ENCODE peak calls at places on chromosomes 1 and 21, in five cellular contexts. K is CD8-positive, alpha-beta T cell; W is hepatocyte; S is IMR-90; G is tibial nerve. M is an unnamed sample. For H3K27me3, the result is how much of the 10 kb centered on the place peaks cover.

GRCh38 chr1:52127181-52128175 is 14.4 kb upstream of the ZFYVE9 start:
- DNase-seq in S (peak), G (no peak), K (no peak), W (peak), M (no peak)

GRCh38 chr1:66537718-66538117 is 3.8 kb downstream of the SGIP1 start:
- DNase-seq in W (no peak), G (no peak), K (no peak), S (no peak), M (no peak)

GRCh38 chr1:225746361-225747179 is 31.1 kb upstream of the SRP9 start:
- DNase-seq in W (peak), S (peak), K (no peak), G (no peak), M (no peak)

GRCh38 chr1:201019321-201019977 is 4.1 kb downstream of the KIF21B start:
- DNase-seq in G (no peak), S (no peak), K (peak), W (peak), M (peak)

GRCh38 chr1:114032271-114033218 is 53.3 kb downstream of the OLFML3 start:
- DNase-seq in K (no peak), G (no peak), S (peak), W (peak), M (no peak)

GRCh38 chr1:71660417-71660816 is 579.6 kb upstream of the ZRANB2 start:
- DNase-seq in G (no peak), W (no peak), K (no peak), S (peak), M (no peak)

GRCh38 chr1:86915737-86916235 is 1.4 kb downstream of the HS2ST1 start:
- DNase-seq in G (no peak), K (no peak), S (no peak), W (peak), M (no peak)

GRCh38 chr1:80158771-80159170 is 1152.2 kb upstream of the ADGRL4 start:
- DNase-seq in W (no peak), G (no peak), K (no peak), S (no peak), M (no peak)

GRCh38 chr21:26888931-26889330 is 43.7 kb upstream of the ADAMTS1 start:
- DNase-seq in W (no peak), S (no peak), G (no peak), K (no peak), M (no peak)

GRCh38 chr1:166730299-166730888 is 108.9 kb upstream of the POGK start:
- DNase-seq in K (no peak), S (no peak), W (no peak), G (no peak), M (no peak)

GRCh38 chr1:7521803-7522202 is 249.3 kb upstream of the VAMP3 start:
- DNase-seq in K (no peak), G (no peak), W (no peak), S (no peak), M (no peak)

GRCh38 chr21:39911286-39911685 is 44.0 kb downstream of the PCP4 start:
- DNase-seq in W (no peak), G (no peak), S (no peak), K (no peak), M (no peak)

GRCh38 chr1:204350857-204351573 is 8.7 kb downstream of the PLEKHA6 start:
- DNase-seq in G (peak), S (peak), K (no peak), W (peak), M (no peak)

GRCh38 chr1:39666772-39667171 is 5.1 kb downstream of the NT5C1A start:
- DNase-seq in S (no peak), K (no peak), G (no peak), W (no peak), M (no peak)

GRCh38 chr1:150826299-150826698 is 18.2 kb upstream of the CTSK start:
- DNase-seq in W (no peak), S (no peak), K (no peak), G (no peak), M (no peak)

GRCh38 chr1:2534775-2535387 is 4.8 kb upstream of the HES5 start:
- DNase-seq in W (peak), K (no peak), S (peak), G (no peak), M (no peak)

GRCh38 chr1:205680073-205680851 is at the start of gene SLC45A3:
- DNase-seq in S (no peak), W (peak), K (peak), G (no peak), M (peak)

GRCh38 chr1:46102769-46103476 is 29.5 kb downstream of the PIK3R3 start:
- DNase-seq in K (no peak), G (no peak), W (no peak), S (peak), M (no peak)

GRCh38 chr21:46649356-46649755 is 13.9 kb downstream of the PRMT2 start:
- DNase-seq in G (no peak), W (no peak), S (no peak), K (no peak), M (no peak)

GRCh38 chr1:7912743-7913557 is 27.7 kb downstream of the TNFRSF9 start:
- DNase-seq in K (no peak), G (no peak), S (no peak), W (peak), M (peak)

GRCh38 chr1:26784023-26784871 is 3.5 kb upstream of the PIGV start:
- DNase-seq in G (peak), W (peak), S (peak), K (no peak), M (no peak)

GRCh38 chr21:31580866-31581276 is 78.6 kb upstream of the SOD1 start:
- DNase-seq in K (peak), W (peak), S (peak), G (peak), M (peak)

GRCh38 chr1:245874942-245875580 is 632.0 kb downstream of the SMYD3 start:
- DNase-seq in K (no peak), G (peak), W (peak), S (peak), M (no peak)

GRCh38 chr1:231040019-231040799 is at the start of gene FAM89A:
- DNase-seq in W (peak), K (peak), S (no peak), G (peak), M (peak)

GRCh38 chr21:32597205-32597604 is 11.9 kb upstream of the TCP10L start:
- DNase-seq in G (no peak), S (peak), W (no peak), K (no peak), M (no peak)

GRCh38 chr21:43829575-43830119 is 35.4 kb upstream of the AGPAT3 start:
- DNase-seq in K (no peak), G (no peak), S (no peak), W (no peak), M (no peak)

GRCh38 chr1:19411612-19412011 is 73.7 kb downstream of the CAPZB start:
- DNase-seq in W (no peak), G (no peak), S (no peak), K (no peak), M (no peak)

GRCh38 chr1:38577385-38577784 is 282.2 kb downstream of the RRAGC start:
- DNase-seq in S (no peak), K (no peak), G (no peak), W (no peak), M (no peak)

GRCh38 chr1:94382163-94382562 is 36.0 kb upstream of the ABCD3 start:
- DNase-seq in S (no peak), W (no peak), K (no peak), G (no peak), M (no peak)

GRCh38 chr1:173554541-173555250 is 48.2 kb downstream of the SLC9C2 start:
- DNase-seq in K (no peak), W (no peak), S (no peak), G (no peak), M (no peak)

GRCh38 chr1:193676996-193677569 is 490.7 kb upstream of the B3GALT2 start:
- DNase-seq in G (no peak), K (no peak), W (no peak), S (peak), M (no peak)

GRCh38 chr1:150110066-150110465 is 39.6 kb upstream of the PLEKHO1 start:
- DNase-seq in G (no peak), S (no peak), W (no peak), K (no peak), M (no peak)

GRCh38 chr1:214272964-214273533 is 7.9 kb upstream of the SMYD2 start:
- DNase-seq in G (no peak), K (no peak), W (no peak), S (no peak), M (no peak)

GRCh38 chr1:113811353-113811887 is 856 bp downstream of the RSBN1 start:
- DNase-seq in S (peak), W (peak), K (peak), G (no peak), M (no peak)

GRCh38 chr1:87330201-87330953 is 1.7 kb downstream of the LMO4 start:
- DNase-seq in S (peak), K (no peak), G (no peak), W (peak), M (no peak)

GRCh38 chr1:150477733-150478132 is 9.5 kb upstream of the TARS2 start:
- DNase-seq in K (no peak), W (peak), S (peak), G (no peak), M (no peak)

GRCh38 chr1:152009691-152010090 is 16.0 kb upstream of the S100A10 start:
- DNase-seq in S (no peak), G (no peak), W (no peak), K (no peak), M (no peak)

GRCh38 chr1:2430592-2430973 is 18.2 kb upstream of the PEX10 start:
- DNase-seq in W (no peak), K (no peak), S (no peak), G (no peak), M (no peak)

GRCh38 chr1:48203287-48203900 is 19.1 kb upstream of the SLC5A9 start:
- DNase-seq in S (peak), W (peak), K (no peak), G (no peak), M (no peak)

GRCh38 chr1:47416319-47417128 is 439 bp downstream of the FOXE3 start:
- DNase-seq in W (no peak), S (no peak), K (no peak), G (no peak), M (no peak)

GRCh38 chr1:58573138-58573537 is 3.9 kb downstream of the TACSTD2 start:
- DNase-seq in S (no peak), G (no peak), W (no peak), K (no peak), M (no peak)
- H3K27me3 ChIP-seq in S (half or more), G (half or more), W (under half), K (under half), M (under half)

GRCh38 chr1:165415068-165415467 is 29.9 kb downstream of the RXRG start:
- DNase-seq in W (no peak), S (no peak), K (no peak), G (no peak), M (no peak)
- H3K27me3 ChIP-seq in W (under half), S (under half), K (under half), G (under half), M (under half)

GRCh38 chr1:111989531-111990025 is at the start of gene KCND3:
- DNase-seq in W (peak), K (no peak), S (peak), G (no peak), M (no peak)

GRCh38 chr1:111988377-111988742 is 1.1 kb downstream of the KCND3 start:
- DNase-seq in S (no peak), W (no peak), G (no peak), K (no peak), M (no peak)

GRCh38 chr1:111990026-111990877 is 784 bp upstream of the KCND3 start:
- DNase-seq in K (no peak), G (no peak), W (peak), S (no peak), M (no peak)

GRCh38 chr1:111987502-111987901 is 2.0 kb downstream of the KCND3 start:
- DNase-seq in G (no peak), K (no peak), W (no peak), S (no peak), M (no peak)

DNA sequence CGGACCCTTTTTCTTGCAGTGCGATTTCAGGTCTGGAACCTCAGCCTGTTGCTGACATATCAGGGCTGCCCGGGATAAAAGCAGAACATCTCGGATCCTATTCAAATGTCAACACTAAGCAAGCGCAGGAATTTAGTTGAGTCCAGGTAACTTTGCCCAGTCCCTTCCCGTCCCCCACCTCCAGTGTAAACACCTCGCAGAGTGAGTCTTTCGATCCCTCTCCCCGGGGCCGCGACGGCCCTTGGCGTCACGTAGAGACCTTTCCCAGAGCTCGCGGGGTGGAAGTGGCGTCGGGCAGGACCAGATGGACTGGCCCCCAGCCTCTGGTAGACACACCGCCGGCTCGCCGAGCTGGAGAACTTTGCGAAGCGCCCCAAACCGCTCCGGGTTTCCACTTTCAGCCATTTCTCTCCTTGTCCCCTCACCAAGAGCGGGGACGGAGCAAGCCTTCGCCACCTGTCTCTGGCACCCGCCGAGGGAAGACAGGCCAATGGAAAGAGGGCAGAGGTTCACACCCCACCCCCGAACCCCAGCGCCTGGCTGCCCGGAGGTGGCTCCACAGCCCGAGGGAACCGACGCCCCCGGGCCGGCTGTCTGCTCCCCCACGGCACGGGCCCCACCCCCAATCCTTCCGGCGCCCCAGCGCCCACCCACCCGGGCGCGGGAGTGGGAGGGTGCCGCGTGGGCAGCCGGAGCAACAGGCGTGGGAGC is 570 bp downstream of the KCND3 start:
- DNase-seq in W (peak), S (no peak), G (no peak), K (no peak), M (no peak)
- H3K27me3 ChIP-seq in W (half or more), S (half or more), G (under half), K (under half), M (half or more)

GRCh38 chr1:235919127-235919796 is 52.6 kb upstream of the LYST start:
- DNase-seq in K (no peak), S (no peak), W (no peak), G (no peak), M (no peak)
- H3K27me3 ChIP-seq in K (under half), S (under half), W (under half), G (under half), M (under half)

DNA sequence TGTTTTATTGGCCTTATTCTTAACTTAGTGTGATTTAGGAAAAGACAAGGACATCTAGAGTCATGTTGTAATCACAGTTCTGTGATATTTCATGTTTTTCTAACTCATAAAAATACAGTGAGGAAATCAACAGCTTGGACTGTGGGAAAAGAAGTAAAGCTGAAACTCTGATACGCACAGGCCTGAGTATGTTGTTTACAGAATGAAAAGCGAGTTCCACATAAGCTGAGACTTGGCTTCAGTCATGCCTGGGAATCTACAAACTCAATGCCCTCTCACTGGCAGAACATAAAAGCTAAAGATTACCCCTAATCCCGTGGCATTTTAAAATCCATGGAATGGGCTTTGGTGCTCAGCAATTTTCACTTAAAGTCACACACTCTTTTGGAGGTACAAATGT is 23.6 kb upstream of the ATP5PO start:
- DNase-seq in W (no peak), G (no peak), K (no peak), S (peak), M (no peak)
- H3K27me3 ChIP-seq in W (under half), G (under half), K (under half), S (under half), M (under half)

GRCh38 chr1:98046031-98046641 is 125.3 kb upstream of the DPYD start:
- DNase-seq in G (no peak), K (no peak), W (peak), S (peak), M (no peak)

GRCh38 chr1:98045211-98046030 is 124.6 kb upstream of the DPYD start:
- DNase-seq in W (no peak), G (no peak), S (peak), K (no peak), M (no peak)

GRCh38 chr1:98044766-98045165 is 123.9 kb upstream of the DPYD start:
- DNase-seq in W (no peak), K (no peak), S (no peak), G (no peak), M (no peak)

GRCh38 chr1:98048234-98048633 is 127.4 kb upstream of the DPYD start:
- DNase-seq in S (peak), W (peak), G (peak), K (peak), M (peak)

DNA sequence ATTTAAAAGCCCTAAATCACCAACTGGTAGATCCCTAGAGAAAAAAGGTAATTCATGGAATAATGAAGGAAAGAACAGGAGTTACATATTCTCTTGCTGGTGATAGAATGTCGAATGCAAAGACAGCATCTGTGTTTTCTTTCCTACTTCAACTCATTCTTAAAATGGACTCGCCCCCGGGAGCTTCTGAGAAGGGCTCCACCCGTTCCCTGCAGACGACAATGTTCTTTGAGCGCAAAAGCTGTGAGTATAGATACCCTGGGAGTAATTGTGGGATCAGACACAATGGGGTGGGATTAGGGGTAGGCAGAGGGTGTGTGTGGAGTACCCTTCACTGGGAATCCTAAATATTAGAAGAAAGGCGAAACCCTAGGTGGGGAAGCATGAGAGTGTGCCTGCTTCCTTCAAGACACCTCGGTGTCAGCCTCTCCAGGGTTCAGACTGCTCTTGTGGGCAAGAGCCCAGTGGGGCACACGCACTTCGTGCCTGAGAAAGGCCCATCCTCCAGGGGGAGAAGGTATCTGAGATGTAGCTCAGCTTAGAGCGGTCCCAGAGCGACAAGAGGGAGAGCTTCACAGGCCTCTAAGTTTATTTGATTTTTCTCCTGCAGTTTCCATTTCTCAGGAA is 123.3 kb upstream of the DPYD start:
- DNase-seq in W (no peak), K (no peak), S (no peak), G (no peak), M (no peak)
- H3K27me3 ChIP-seq in W (half or more), K (under half), S (under half), G (half or more), M (half or more)

GRCh38 chr1:18204568-18204967 is 97.0 kb downstream of the IGSF21 start:
- DNase-seq in G (no peak), W (no peak), S (no peak), K (no peak), M (no peak)

GRCh38 chr1:18200136-18200717 is 92.6 kb downstream of the IGSF21 start:
- DNase-seq in G (no peak), S (no peak), W (no peak), K (no peak), M (no peak)

GRCh38 chr1:18200918-18201317 is 93.3 kb downstream of the IGSF21 start:
- DNase-seq in K (no peak), W (no peak), G (no peak), S (no peak), M (no peak)

GRCh38 chr1:18201997-18202719 is 94.6 kb downstream of the IGSF21 start:
- DNase-seq in G (no peak), S (no peak), W (no peak), K (no peak), M (no peak)

GRCh38 chr1:18203645-18204044 is 96.0 kb downstream of the IGSF21 start:
- DNase-seq in G (no peak), K (no peak), S (no peak), W (no peak), M (no peak)
- H3K27me3 ChIP-seq in G (under half), K (under half), S (under half), W (under half), M (under half)

GRCh38 chr1:63317007-63317813 is 5.2 kb upstream of the FOXD3 start:
- DNase-seq in K (no peak), S (peak), G (no peak), W (peak), M (peak)
- H3K27me3 ChIP-seq in K (under half), S (half or more), G (half or more), W (half or more), M (half or more)

DNA sequence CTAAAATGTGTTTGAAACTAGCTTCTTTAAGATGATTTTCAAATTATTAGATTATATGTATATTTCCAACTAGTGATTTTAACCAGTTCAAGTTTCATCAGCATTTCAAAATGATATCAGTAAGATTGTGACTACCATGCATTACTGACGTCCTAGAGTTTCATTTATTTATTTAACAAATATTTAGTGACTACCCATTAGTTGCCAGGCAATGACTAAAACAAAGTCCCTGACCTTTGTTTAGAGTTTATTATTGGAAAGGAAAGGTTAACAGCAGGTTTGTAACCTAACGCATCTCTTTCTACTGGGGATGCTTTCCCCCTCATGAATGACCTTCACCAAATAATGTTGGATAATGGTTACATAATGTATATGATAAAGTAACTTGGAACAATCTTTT is 7.6 kb upstream of the C4BPB start:
- DNase-seq in W (no peak), G (no peak), S (no peak), K (no peak), M (no peak)
- H3K27me3 ChIP-seq in W (under half), G (under half), S (under half), K (under half), M (under half)